ENCODE peak calls at places on chromosomes 7 and 10, in four cellular contexts. L is GM23338, F is osteocyte, Y is fibroblast of mammary gland. H is an unnamed sample.

GRCh38 chr7:51256244-51256781 is 60.3 kb downstream of the COBL start:
- DNase-seq in Y (no peak), F (no peak), L (no peak), H (no peak)

GRCh38 chr10:102557569-102557968 is 53.8 kb downstream of the SUFU start:
- DNase-seq in F (no peak), Y (no peak), L (no peak), H (no peak)

GRCh38 chr7:34064511-34065158 is 159.3 kb downstream of the BMPER start:
- DNase-seq in Y (peak; percentile 59), L (no peak), F (no peak), H (no peak)

GRCh38 chr7:115009736-115010435 is 88.0 kb downstream of the MDFIC start:
- DNase-seq in Y (peak; percentile 78), F (no peak), L (no peak), H (no peak)

GRCh38 chr10:69265521-69265920 is 12.8 kb upstream of the HK1 start:
- DNase-seq in Y (no peak), L (no peak), F (no peak), H (no peak)

GRCh38 chr10:132444877-132445351 is 47.9 kb downstream of the PWWP2B start:
- DNase-seq in F (no peak), Y (no peak), L (no peak), H (no peak)

GRCh38 chr7:108603922-108604684 is 34.4 kb downstream of the DNAJB9 start:
- DNase-seq in Y (no peak), L (no peak), F (no peak), H (no peak)

GRCh38 chr7:7157177-7157886 is 25.0 kb upstream of the C1GALT1 start:
- DNase-seq in F (no peak), L (no peak), Y (peak; percentile 76), H (no peak)

GRCh38 chr10:96904648-96905047 is 72.5 kb downstream of the LCOR start:
- DNase-seq in F (no peak), L (no peak), Y (no peak), H (no peak)

GRCh38 chr10:12720217-12720981 is 281.1 kb downstream of the CCDC3 start:
- DNase-seq in L (no peak), F (no peak), Y (peak; percentile 85), H (no peak)

GRCh38 chr7:23530355-23530754 is 1.4 kb downstream of the TRA2A start:
- DNase-seq in Y (peak; percentile 44), F (no peak), L (peak; percentile 71), H (peak; percentile 4)

GRCh38 chr7:130363156-130363847 is 17.0 kb upstream of the CPA1 start:
- DNase-seq in Y (peak; percentile 98), F (no peak), L (no peak), H (no peak)

GRCh38 chr10:119541459-119542356 is 811 bp downstream of the RGS10 start:
- DNase-seq in Y (peak; percentile 12), F (no peak), L (peak; percentile 49), H (no peak)

GRCh38 chr10:113060221-113061053 is 110.4 kb downstream of the TCF7L2 start:
- DNase-seq in L (no peak), Y (no peak), F (no peak), H (no peak)

GRCh38 chr10:7239312-7239985 is 171.4 kb downstream of the SFMBT2 start:
- DNase-seq in F (no peak), L (no peak), Y (no peak), H (no peak)

GRCh38 chr10:101227765-101228681 is 1.2 kb downstream of the LBX1 start:
- DNase-seq in Y (no peak), L (peak; percentile 62), F (no peak), H (no peak)
- TF ChIP-seq CTCF in Y (no peak), L (no peak), F (no peak), H (peak; percentile 45)

GRCh38 chr7:48168159-48168558 is 3.1 kb upstream of the ABCA13 start:
- DNase-seq in F (no peak), L (no peak), Y (peak; percentile 15), H (no peak)
- TF ChIP-seq CTCF in F (peak; percentile 52), L (no peak), Y (no peak), H (no peak)

GRCh38 chr10:34824870-34825269 is 9.8 kb upstream of the PARD3 start:
- DNase-seq in Y (no peak), F (no peak), L (peak; percentile 38), H (no peak)
- TF ChIP-seq CTCF in Y (peak; percentile 15), F (peak; percentile 19), L (peak; percentile 15), H (no peak)

GRCh38 chr7:67361150-67361549 is 364.5 kb downstream of the TYW1 start:
- DNase-seq in L (no peak), Y (no peak), F (no peak), H (no peak)

GRCh38 chr7:67359900-67360299 is 363.3 kb downstream of the TYW1 start:
- DNase-seq in F (no peak), L (peak; percentile 30), Y (no peak), H (no peak)

DNA sequence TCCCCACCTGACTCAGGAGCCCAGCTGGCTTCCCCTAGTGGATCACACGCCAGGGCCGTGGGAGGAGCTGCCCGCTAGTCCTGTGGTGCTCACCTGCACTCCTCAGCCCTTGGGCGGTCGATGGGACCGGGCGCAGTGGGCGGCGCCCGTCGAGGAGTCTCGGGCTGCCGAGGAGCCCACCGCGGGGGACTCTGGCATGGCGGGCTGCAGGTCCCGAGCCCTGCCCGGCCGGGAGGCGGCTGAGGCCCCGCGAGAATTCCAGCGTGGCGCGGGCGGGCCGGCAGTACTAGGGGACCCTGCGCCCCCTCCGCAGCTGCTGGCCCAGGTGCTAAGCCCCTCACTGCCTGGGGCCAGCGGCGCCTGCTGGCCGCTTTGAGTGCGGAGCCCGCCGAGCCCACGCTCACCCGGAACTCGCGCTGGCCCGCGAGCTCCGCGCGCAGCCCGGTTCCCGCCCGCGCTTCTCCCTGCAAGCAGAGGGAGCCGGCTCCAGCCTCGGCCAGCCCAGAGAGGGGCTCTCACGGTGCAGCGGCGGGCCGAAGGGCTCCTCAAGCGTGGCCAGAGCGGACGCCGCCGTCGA is 367.9 kb downstream of the TYW1 start:
- DNase-seq in L (peak; percentile 71), F (no peak), Y (no peak), H (no peak)
- TF ChIP-seq CTCF in L (peak; percentile 9), F (no peak), Y (no peak), H (peak; percentile 32)

GRCh38 chr10:72061491-72061890 is 26.9 kb downstream of the SPOCK2 start:
- DNase-seq in Y (no peak), F (no peak), L (peak; percentile 64), H (no peak)
- TF ChIP-seq CTCF in Y (peak; percentile 18), F (peak; percentile 26), L (peak; percentile 54), H (peak; percentile 37)